ENCODE peak calls at places on chromosomes 1 and 21, in six cellular contexts. B, L, J, S, G and V are unnamed samples.

GRCh38 chr1:229535226-229535625 is 23.3 kb downstream of the ABCB10 start:
- DNase-seq in B (no peak), L (no peak), J (no peak), S (no peak), G (no peak), V (no peak)

GRCh38 chr1:163561570-163562295 is 240.0 kb downstream of the NUF2 start:
- DNase-seq in B (no peak), L (peak), J (no peak), S (peak), G (no peak), V (no peak)

GRCh38 chr1:12047120-12047876 is 15.8 kb upstream of the TNFRSF8 start:
- DNase-seq in B (no peak), L (no peak), J (no peak), S (no peak), G (no peak), V (no peak)

GRCh38 chr1:152164542-152165136 is 5.6 kb upstream of the RPTN start:
- DNase-seq in B (no peak), L (no peak), J (peak), S (no peak), G (no peak), V (no peak)

GRCh38 chr1:1748686-1749321 is 24.6 kb upstream of the CDK11A start:
- DNase-seq in B (no peak), L (no peak), J (no peak), S (no peak), G (no peak), V (no peak)

GRCh38 chr1:202416641-202417040 is 68.1 kb downstream of the PPP1R12B start:
- DNase-seq in B (no peak), L (no peak), J (no peak), S (no peak), G (no peak), V (no peak)

GRCh38 chr1:156090822-156091188 is 8.5 kb upstream of the MEX3A start:
- DNase-seq in B (peak), L (no peak), J (peak), S (peak), G (peak), V (peak)

GRCh38 chr1:185439727-185440415 is 122.8 kb upstream of the IVNS1ABP start:
- DNase-seq in B (no peak), L (no peak), J (no peak), S (no peak), G (peak), V (no peak)

GRCh38 chr1:108703939-108704338 is 8.8 kb upstream of the FNDC7 start:
- DNase-seq in B (no peak), L (no peak), J (no peak), S (no peak), G (no peak), V (no peak)

GRCh38 chr1:20983297-20983889 is 193.3 kb downstream of the EIF4G3 start:
- DNase-seq in B (no peak), L (no peak), J (no peak), S (no peak), G (no peak), V (no peak)

GRCh38 chr1:154198756-154199562 is 7.1 kb upstream of the TPM3 start:
- DNase-seq in B (no peak), L (no peak), J (no peak), S (peak), G (peak), V (peak)

GRCh38 chr1:169892819-169893644 is 664 bp downstream of the SCYL3 start:
- DNase-seq in B (no peak), L (no peak), J (no peak), S (no peak), G (peak), V (no peak)

GRCh38 chr1:181105134-181106021 is 16.9 kb downstream of the IER5 start:
- DNase-seq in B (peak), L (peak), J (peak), S (peak), G (peak), V (peak)

GRCh38 chr1:84598846-84599741 is 24.9 kb upstream of the CTBS start:
- DNase-seq in B (no peak), L (no peak), J (no peak), S (no peak), G (peak), V (no peak)

GRCh38 chr1:20785907-20786309 is 1.2 kb downstream of the HP1BP3 start:
- DNase-seq in B (no peak), L (no peak), J (no peak), S (no peak), G (peak), V (no peak)

GRCh38 chr1:155064813-155065436 is 1.4 kb downstream of the EFNA4 start:
- DNase-seq in B (no peak), L (no peak), J (no peak), S (no peak), G (no peak), V (no peak)

GRCh38 chr1:57473448-57473847 is 49.6 kb upstream of the DAB1 start:
- DNase-seq in B (no peak), L (no peak), J (no peak), S (no peak), G (no peak), V (no peak)

GRCh38 chr1:13730301-13730700 is 30.3 kb downstream of the PRDM2 start:
- DNase-seq in B (no peak), L (no peak), J (no peak), S (no peak), G (no peak), V (no peak)

GRCh38 chr1:170929835-170930554 is 5.3 kb upstream of the MROH9 start:
- DNase-seq in B (no peak), L (peak), J (no peak), S (peak), G (peak), V (peak)

GRCh38 chr1:10734900-10735602 is 61.4 kb downstream of the CASZ1 start:
- DNase-seq in B (no peak), L (no peak), J (no peak), S (no peak), G (no peak), V (peak)

GRCh38 chr1:22903113-22903512 is 69.6 kb downstream of the LACTBL1 start:
- DNase-seq in B (no peak), L (no peak), J (no peak), S (no peak), G (no peak), V (no peak)

GRCh38 chr21:38725196-38726157 is 80.3 kb upstream of the ETS2 start:
- DNase-seq in B (no peak), L (no peak), J (no peak), S (no peak), G (peak), V (no peak)

DNA sequence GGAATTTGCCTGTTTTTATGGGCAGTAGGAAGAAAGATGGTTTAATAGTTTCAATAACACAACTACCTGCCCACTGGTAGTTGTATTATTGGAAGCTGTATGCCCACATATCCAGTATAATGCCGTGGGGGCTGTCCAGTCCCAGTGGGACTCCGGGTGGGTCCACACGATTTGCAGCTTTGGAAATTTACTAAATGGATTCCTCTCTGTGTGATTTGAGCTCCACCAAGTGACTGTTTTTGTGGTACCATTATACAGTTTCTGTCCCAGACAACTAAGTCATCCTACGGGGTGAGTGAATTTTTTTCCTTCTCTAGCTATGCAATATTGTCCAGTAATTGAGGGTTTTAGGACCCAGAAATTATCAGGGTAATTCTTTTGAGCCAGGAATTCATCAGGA is 86.8 kb downstream of the PLA2G4A start:
- DNase-seq in B (no peak), L (no peak), J (no peak), S (no peak), G (no peak), V (no peak)
- TF ChIP-seq CTCF in B (no peak), L (no peak), J (no peak), S (no peak), G (peak), V (no peak)

GRCh38 chr1:90204036-90204594 is 209.2 kb downstream of the ZNF326 start:
- DNase-seq in B (no peak), L (no peak), J (no peak), S (no peak), G (no peak), V (no peak)
- TF ChIP-seq CTCF in B (no peak), L (no peak), J (no peak), S (no peak), G (no peak), V (no peak)

GRCh38 chr1:15524283-15525042 is 448 bp upstream of the CASP9 start:
- DNase-seq in B (peak), L (peak), J (peak), S (peak), G (peak), V (peak)

GRCh38 chr1:15525043-15525958 is 1.3 kb upstream of the CASP9 start:
- DNase-seq in B (peak), L (no peak), J (peak), S (no peak), G (peak), V (peak)

GRCh38 chr1:15523922-15524282 is at the start of gene CASP9:
- DNase-seq in B (no peak), L (no peak), J (no peak), S (no peak), G (no peak), V (no peak)

GRCh38 chr1:15526490-15527339 is at the start of gene DNAJC16:
- DNase-seq in B (peak), L (peak), J (peak), S (peak), G (peak), V (peak)

GRCh38 chr1:15526021-15526489 is 593 bp upstream of the DNAJC16 start:
- DNase-seq in B (no peak), L (no peak), J (peak), S (no peak), G (no peak), V (peak)
- TF ChIP-seq CTCF in B (no peak), L (no peak), J (no peak), S (no peak), G (no peak), V (no peak)

DNA sequence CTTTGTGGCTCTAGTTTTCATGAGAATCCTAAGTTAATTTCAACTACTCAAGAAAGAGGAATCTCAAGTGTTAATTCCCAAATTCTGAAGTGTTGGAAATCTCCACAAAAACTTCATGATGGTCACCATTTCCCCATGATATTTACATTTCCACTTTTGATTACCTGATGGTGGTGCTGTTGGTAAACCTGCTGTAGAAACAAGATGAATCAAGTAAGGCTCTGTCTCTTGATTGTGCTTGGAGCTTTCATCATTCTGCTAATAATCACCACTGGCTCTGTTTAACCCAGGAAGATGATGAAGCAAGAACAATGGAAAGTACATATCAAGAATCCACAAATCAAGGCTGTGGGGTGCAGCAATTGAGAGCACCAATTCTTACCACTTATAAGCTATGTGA is 77.8 kb downstream of the C4BPA start:
- DNase-seq in B (no peak), L (no peak), J (no peak), S (no peak), G (peak), V (no peak)
- TF ChIP-seq CTCF in B (peak), L (no peak), J (no peak), S (no peak), G (peak), V (no peak)